ENCODE peak calls at places on chromosomes 12 and 14, in eight cellular contexts. T, K, R, I, A, N, V and B are unnamed samples.
A peak's percentile ranks its signal among the peaks of the same experiment; 100 is the strongest.

GRCh38 chr12:57519758-57520007 is 631 bp downstream of the DDIT3 start:
- DNase-seq in N (no peak), R (no peak), K (no peak), T (no peak), I (no peak), A (no peak), V (no peak), B (no peak)

GRCh38 chr12:75936525-75937450 is 94.8 kb downstream of the PHLDA1 start:
- DNase-seq in T (no peak), N (no peak), I (no peak), A (no peak), K (no peak), V (no peak), R (no peak), B (no peak)

GRCh38 chr14:101916816-101917412 is 47.5 kb upstream of the DYNC1H1 start:
- DNase-seq in K (no peak), A (no peak), R (peak; percentile 51), T (no peak), V (no peak), N (no peak), I (no peak), B (no peak)

GRCh38 chr12:52925717-52926595 is 21.1 kb upstream of the KRT8 start:
- DNase-seq in K (peak; percentile 73), I (peak; percentile 92), A (peak; percentile 71), V (peak; percentile 69), T (peak; percentile 14), N (no peak), R (no peak), B (no peak)

GRCh38 chr14:74568896-74569295 is 43.1 kb downstream of the LTBP2 start:
- DNase-seq in N (no peak), V (no peak), T (no peak), K (no peak), R (peak; percentile 27), A (no peak), I (no peak), B (no peak)

GRCh38 chr12:106120578-106121105 is 18.1 kb downstream of the NUAK1 start:
- DNase-seq in N (no peak), V (no peak), K (peak; percentile 31), T (no peak), I (peak; percentile 84), A (no peak), R (no peak), B (no peak)

GRCh38 chr14:73491256-73491976 is 683 bp downstream of the RIOX1 start:
- DNase-seq in K (peak; percentile 79), R (peak; percentile 89), A (peak; percentile 71), T (peak; percentile 76), N (no peak), V (peak; percentile 71), I (peak; percentile 54), B (no peak)

GRCh38 chr12:132837693-132838463 is 9.2 kb upstream of the GOLGA3 start:
- DNase-seq in K (no peak), V (no peak), I (no peak), T (no peak), R (no peak), A (no peak), N (no peak), B (no peak)

GRCh38 chr14:74459289-74459946 is 33.4 kb upstream of the SYNDIG1L start:
- DNase-seq in V (no peak), I (peak; percentile 24), T (peak; percentile 53), R (no peak), N (peak; percentile 33), K (no peak), A (no peak), B (no peak)

GRCh38 chr12:113092478-113093408 is 36.2 kb downstream of the DTX1 start:
- DNase-seq in R (peak; percentile 90), V (peak; percentile 67), K (peak; percentile 73), N (no peak), I (no peak), T (peak; percentile 95), A (peak; percentile 68), B (no peak)

GRCh38 chr12:93376436-93377251 is 1.1 kb upstream of the NUDT4 start:
- DNase-seq in I (peak; percentile 71), N (no peak), K (peak; percentile 51), A (no peak), V (peak; percentile 68), T (no peak), R (no peak), B (no peak)

GRCh38 chr14:69711471-69712216 is 55.3 kb upstream of the SRSF5 start:
- DNase-seq in V (peak; percentile 77), I (no peak), A (no peak), N (no peak), K (peak; percentile 26), T (no peak), R (peak; percentile 76), B (no peak)

GRCh38 chr14:68461086-68461485 is 331.8 kb downstream of the ZFP36L1 start:
- DNase-seq in V (no peak), A (no peak), K (no peak), I (no peak), T (no peak), R (no peak), N (no peak), B (no peak)

GRCh38 chr14:71119075-71119474 is 211.8 kb downstream of the PCNX1 start:
- DNase-seq in K (no peak), I (no peak), N (no peak), V (no peak), A (no peak), T (no peak), R (no peak), B (no peak)

GRCh38 chr14:81313200-81313599 is 86.9 kb downstream of the STON2 start:
- DNase-seq in R (no peak), A (no peak), I (no peak), V (no peak), T (no peak), K (no peak), N (no peak), B (no peak)

GRCh38 chr12:121159467-121160307 is 27.0 kb downstream of the P2RX7 start:
- DNase-seq in N (no peak), K (no peak), A (no peak), R (no peak), T (no peak), V (no peak), I (no peak), B (no peak)

GRCh38 chr12:100986595-100987547 is 192.3 kb downstream of the ANO4 start:
- DNase-seq in A (no peak), N (no peak), I (no peak), R (no peak), T (no peak), K (no peak), V (no peak), B (no peak)

GRCh38 chr12:1279050-1279449 is 288.0 kb downstream of the ERC1 start:
- DNase-seq in I (no peak), A (no peak), K (no peak), V (no peak), R (no peak), T (peak; percentile 16), N (no peak), B (no peak)

GRCh38 chr14:91363776-91364523 is 53.7 kb downstream of the CCDC88C start:
- DNase-seq in I (no peak), T (peak; percentile 16), V (peak; percentile 71), A (no peak), N (no peak), K (peak; percentile 55), R (peak; percentile 82), B (no peak)

GRCh38 chr12:69996722-69997121 is 171.7 kb downstream of the MYRFL start:
- DNase-seq in R (no peak), K (no peak), T (no peak), N (no peak), A (no peak), V (no peak), I (no peak), B (no peak)
- TF ChIP-seq POLR2AphosphoS5 in R (no peak), K (no peak), T (no peak), N (no peak), A (no peak), V (no peak), I (no peak), B (no peak)

GRCh38 chr12:14802961-14803829 is at the start of the genes C12orf60 and WBP11:
- DNase-seq in K (peak; percentile 95), A (peak; percentile 95), R (peak; percentile 94), N (peak; percentile 89), V (peak; percentile 99), T (peak; percentile 67), I (peak; percentile 99), B (peak; percentile 91)
- TF ChIP-seq POLR2A in K (peak; percentile 70), A (peak; percentile 52), R (no peak), N (peak; percentile 95), V (peak; percentile 87), T (peak; percentile 86), I (peak; percentile 88), B (peak; percentile 37)

GRCh38 chr12:15842106-15842505 is 40.1 kb upstream of the STRAP start:
- DNase-seq in R (no peak), N (no peak), A (no peak), V (no peak), K (no peak), T (no peak), I (no peak), B (no peak)

GRCh38 chr12:15848606-15849005 is 33.6 kb upstream of the STRAP start:
- DNase-seq in T (no peak), A (no peak), I (no peak), K (no peak), N (no peak), R (no peak), V (no peak), B (no peak)

GRCh38 chr12:15851919-15852318 is 30.3 kb upstream of the STRAP start:
- DNase-seq in V (no peak), N (no peak), I (no peak), R (no peak), T (no peak), K (no peak), A (no peak), B (no peak)

GRCh38 chr12:15851045-15851444 is 31.1 kb upstream of the STRAP start:
- DNase-seq in K (no peak), T (no peak), I (no peak), A (no peak), R (no peak), N (no peak), V (no peak), B (no peak)

GRCh38 chr12:15846887-15847286 is 35.3 kb upstream of the STRAP start:
- DNase-seq in T (no peak), V (no peak), N (no peak), I (no peak), A (no peak), K (no peak), R (no peak), B (no peak)
- TF ChIP-seq POLR2AphosphoS5 in T (no peak), V (no peak), N (no peak), I (no peak), A (no peak), K (peak; percentile 8), R (no peak), B (peak; percentile 57)

DNA sequence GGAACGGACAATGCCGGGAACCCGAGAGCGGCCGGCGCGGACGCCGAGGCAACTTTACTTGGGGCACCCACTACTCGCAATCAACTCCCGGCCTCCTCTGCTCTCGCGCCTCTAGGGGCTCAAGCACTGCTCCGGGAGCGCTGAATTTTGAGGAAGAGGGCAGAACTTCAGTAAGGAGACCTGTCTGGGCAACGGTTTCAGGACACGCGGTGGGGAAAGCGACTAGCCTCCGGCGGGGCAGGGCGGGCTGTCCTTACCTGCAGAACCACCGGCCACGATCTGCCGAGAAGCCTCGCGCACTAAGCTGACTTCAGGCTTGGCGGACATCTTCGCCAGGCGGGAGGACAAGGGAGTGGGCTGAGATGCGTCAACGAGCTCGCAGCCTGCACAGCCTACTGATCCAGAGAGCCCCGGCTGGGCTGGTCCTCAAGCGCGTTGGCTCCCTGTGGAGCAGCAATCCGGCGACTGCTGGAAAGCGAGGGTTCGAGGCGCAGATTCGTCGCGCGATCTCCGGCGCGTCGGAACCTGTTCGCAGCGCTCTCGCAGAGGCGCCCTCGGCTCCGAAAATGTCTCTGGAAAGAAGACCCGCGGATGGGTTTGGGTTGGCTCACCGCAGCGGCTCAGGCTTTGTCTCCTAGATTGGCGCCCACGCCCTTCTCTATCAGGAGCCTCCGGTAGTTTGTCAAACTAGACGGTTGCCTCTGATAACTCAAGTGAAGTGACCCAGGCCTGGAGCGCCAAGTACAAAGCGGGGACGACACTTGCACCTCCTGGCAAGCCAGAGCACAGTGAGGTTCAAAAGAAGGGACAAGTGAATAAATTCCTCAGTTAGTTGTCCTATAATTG is at the start of gene SLC25A21:
- DNase-seq in T (peak; percentile 52), V (peak; percentile 68), N (peak; percentile 61), R (peak; percentile 77), A (peak; percentile 77), I (peak; percentile 85), K (peak; percentile 68), B (peak; percentile 51)
- TF ChIP-seq POLR2A in T (peak; percentile 85), V (no peak), N (peak; percentile 98), R (no peak), A (no peak), I (peak; percentile 91), K (peak; percentile 30), B (peak; percentile 28)